ENCODE peak calls at places on chromosome 2, in four cellular contexts. A, Z, E and P are unnamed samples.

GRCh38 chr2:66489433-66489832 is 54.5 kb downstream of the MEIS1 start:
- DNase-seq in A (no peak), Z (no peak), E (no peak), P (no peak)

GRCh38 chr2:231425811-231426703 is 30.5 kb downstream of the B3GNT7 start:
- DNase-seq in A (no peak), Z (peak), E (peak), P (peak)

GRCh38 chr2:10432315-10433181 is 15.6 kb downstream of the ODC1 start:
- DNase-seq in A (peak), Z (no peak), E (no peak), P (no peak)

GRCh38 chr2:130372833-130373807 is 17.3 kb downstream of the PTPN18 start:
- DNase-seq in A (no peak), Z (no peak), E (no peak), P (no peak)

GRCh38 chr2:100350661-100351185 is 28.4 kb upstream of the LONRF2 start:
- DNase-seq in A (no peak), Z (no peak), E (no peak), P (peak)

GRCh38 chr2:95333888-95334338 is 36.8 kb downstream of the KCNIP3 start:
- DNase-seq in A (no peak), Z (no peak), E (no peak), P (peak)

GRCh38 chr2:113203217-113203530 is 29.4 kb downstream of the PSD4 start:
- DNase-seq in A (no peak), Z (no peak), E (no peak), P (no peak)

GRCh38 chr2:69436594-69436936 is 670 bp downstream of the NFU1 start:
- DNase-seq in A (peak), Z (no peak), E (no peak), P (no peak)

GRCh38 chr2:5734866-5735861 is 43.0 kb downstream of the SOX11 start:
- DNase-seq in A (no peak), Z (no peak), E (no peak), P (no peak)

GRCh38 chr2:206392118-206392517 is 51.2 kb upstream of the ADAM23 start:
- DNase-seq in A (no peak), Z (peak), E (no peak), P (peak)

GRCh38 chr2:219384083-219384713 is 3.5 kb downstream of the DNPEP start:
- DNase-seq in A (no peak), Z (no peak), E (no peak), P (no peak)

GRCh38 chr2:118269408-118270051 is 181.3 kb downstream of the INSIG2 start:
- DNase-seq in A (no peak), Z (peak), E (no peak), P (no peak)

GRCh38 chr2:128260239-128261138 is 58.2 kb downstream of the HS6ST1 start:
- DNase-seq in A (no peak), Z (no peak), E (no peak), P (no peak)

GRCh38 chr2:17835511-17835910 is 19.3 kb downstream of the MSGN1 start:
- DNase-seq in A (no peak), Z (no peak), E (no peak), P (no peak)

GRCh38 chr2:170771049-170771937 is 1.1 kb downstream of the ERICH2 start:
- DNase-seq in A (no peak), Z (peak), E (peak), P (no peak)